ENCODE peak calls at places on chromosomes 11 and 22, in nine cellular contexts. One of them, this sample, is unnamed.

GRCh38 chr11:69437001-69437875 is 44.2 kb upstream of the LINC01488 start:
- DNase-seq in NCI-H82: no peak
- DNase-seq in epithelial cell of esophagus: peak
- DNase-seq in Daoy: peak
- DNase-seq in H9: peak
- DNase-seq in heart left ventricle: no peak
- DNase-seq in hypothalamus: no peak
- DNase-seq in NCI-H1092: no peak
- DNase-seq in iPS-NIHi11: peak
- DNase-seq in this sample: peak

GRCh38 chr11:130022799-130023198 is 20.2 kb upstream of the PRDM10 start:
- DNase-seq in NCI-H82: no peak
- DNase-seq in H9: no peak
- DNase-seq in heart left ventricle: no peak
- DNase-seq in Daoy: no peak
- DNase-seq in iPS-NIHi11: no peak
- DNase-seq in NCI-H1092: no peak
- DNase-seq in hypothalamus: no peak
- DNase-seq in epithelial cell of esophagus: no peak
- DNase-seq in this sample: no peak

GRCh38 chr11:15106201-15106965 is 8.3 kb upstream of the INSC start:
- DNase-seq in H9: no peak
- DNase-seq in hypothalamus: no peak
- DNase-seq in heart left ventricle: no peak
- DNase-seq in epithelial cell of esophagus: peak
- DNase-seq in Daoy: peak
- DNase-seq in NCI-H1092: no peak
- DNase-seq in iPS-NIHi11: no peak
- DNase-seq in NCI-H82: no peak
- DNase-seq in this sample: peak

GRCh38 chr11:93196816-93197382 is 892 bp downstream of the SLC36A4 start:
- DNase-seq in Daoy: no peak
- DNase-seq in hypothalamus: no peak
- DNase-seq in NCI-H1092: no peak
- DNase-seq in epithelial cell of esophagus: peak
- DNase-seq in NCI-H82: no peak
- DNase-seq in iPS-NIHi11: no peak
- DNase-seq in H9: no peak
- DNase-seq in heart left ventricle: no peak
- DNase-seq in this sample: no peak

GRCh38 chr22:39388261-39389011 is 11.1 kb upstream of the TAB1 start:
- DNase-seq in NCI-H1092: peak
- DNase-seq in epithelial cell of esophagus: peak
- DNase-seq in H9: peak
- DNase-seq in hypothalamus: no peak
- DNase-seq in iPS-NIHi11: peak
- DNase-seq in NCI-H82: peak
- DNase-seq in heart left ventricle: peak
- DNase-seq in Daoy: peak
- DNase-seq in this sample: no peak

GRCh38 chr22:46087336-46087690 is 63.0 kb upstream of the PPARA start:
- DNase-seq in NCI-H1092: no peak
- DNase-seq in epithelial cell of esophagus: no peak
- DNase-seq in NCI-H82: no peak
- DNase-seq in H9: no peak
- DNase-seq in heart left ventricle: no peak
- DNase-seq in iPS-NIHi11: no peak
- DNase-seq in Daoy: no peak
- DNase-seq in hypothalamus: no peak
- DNase-seq in this sample: no peak

GRCh38 chr22:46581580-46582244 is 38.5 kb upstream of the GRAMD4 start:
- DNase-seq in heart left ventricle: peak
- DNase-seq in hypothalamus: no peak
- DNase-seq in iPS-NIHi11: no peak
- DNase-seq in Daoy: no peak
- DNase-seq in epithelial cell of esophagus: no peak
- DNase-seq in NCI-H82: no peak
- DNase-seq in H9: peak
- DNase-seq in NCI-H1092: no peak
- DNase-seq in this sample: no peak

GRCh38 chr22:50417544-50417943 is 57.3 kb downstream of the SBF1 start:
- DNase-seq in Daoy: no peak
- DNase-seq in iPS-NIHi11: no peak
- DNase-seq in epithelial cell of esophagus: no peak
- DNase-seq in hypothalamus: no peak
- DNase-seq in NCI-H82: no peak
- DNase-seq in heart left ventricle: peak
- DNase-seq in NCI-H1092: no peak
- DNase-seq in H9: no peak
- DNase-seq in this sample: no peak

GRCh38 chr22:31822523-31822922 is 68.7 kb downstream of the DEPDC5 start:
- DNase-seq in iPS-NIHi11: no peak
- DNase-seq in NCI-H1092: no peak
- DNase-seq in H9: no peak
- DNase-seq in epithelial cell of esophagus: no peak
- DNase-seq in heart left ventricle: no peak
- DNase-seq in hypothalamus: no peak
- DNase-seq in NCI-H82: no peak
- DNase-seq in Daoy: no peak
- DNase-seq in this sample: no peak

GRCh38 chr22:37747715-37748100 is 50.9 kb downstream of the TRIOBP start:
- DNase-seq in epithelial cell of esophagus: no peak
- DNase-seq in Daoy: no peak
- DNase-seq in NCI-H82: no peak
- DNase-seq in iPS-NIHi11: no peak
- DNase-seq in H9: no peak
- DNase-seq in NCI-H1092: no peak
- DNase-seq in hypothalamus: no peak
- DNase-seq in heart left ventricle: peak
- DNase-seq in this sample: no peak

GRCh38 chr11:14645247-14645912 is 1.8 kb downstream of the PDE3B start:
- DNase-seq in H9: no peak
- DNase-seq in hypothalamus: no peak
- DNase-seq in NCI-H82: peak
- DNase-seq in heart left ventricle: no peak
- DNase-seq in epithelial cell of esophagus: peak
- DNase-seq in Daoy: peak
- DNase-seq in iPS-NIHi11: no peak
- DNase-seq in NCI-H1092: no peak
- DNase-seq in this sample: no peak

GRCh38 chr11:103927535-103927934 is 108.9 kb upstream of the DDI1 start:
- DNase-seq in H9: no peak
- DNase-seq in hypothalamus: no peak
- DNase-seq in heart left ventricle: no peak
- DNase-seq in iPS-NIHi11: no peak
- DNase-seq in NCI-H82: peak
- DNase-seq in Daoy: no peak
- DNase-seq in epithelial cell of esophagus: peak
- DNase-seq in NCI-H1092: no peak
- DNase-seq in this sample: no peak

GRCh38 chr11:115409691-115410220 is 94.5 kb downstream of the CADM1 start:
- DNase-seq in Daoy: peak
- DNase-seq in epithelial cell of esophagus: no peak
- DNase-seq in iPS-NIHi11: no peak
- DNase-seq in hypothalamus: no peak
- DNase-seq in NCI-H1092: peak
- DNase-seq in H9: no peak
- DNase-seq in NCI-H82: peak
- DNase-seq in heart left ventricle: no peak
- DNase-seq in this sample: no peak

GRCh38 chr22:26558246-26558895 is 31.6 kb downstream of the TPST2 start:
- DNase-seq in epithelial cell of esophagus: no peak
- DNase-seq in NCI-H82: no peak
- DNase-seq in NCI-H1092: no peak
- DNase-seq in iPS-NIHi11: no peak
- DNase-seq in heart left ventricle: no peak
- DNase-seq in Daoy: no peak
- DNase-seq in hypothalamus: no peak
- DNase-seq in H9: no peak
- DNase-seq in this sample: peak

GRCh38 chr22:43956383-43956782 is 1.1 kb downstream of the SAMM50 start:
- DNase-seq in NCI-H1092: no peak
- DNase-seq in iPS-NIHi11: no peak
- DNase-seq in hypothalamus: no peak
- DNase-seq in H9: no peak
- DNase-seq in heart left ventricle: no peak
- DNase-seq in NCI-H82: no peak
- DNase-seq in Daoy: no peak
- DNase-seq in epithelial cell of esophagus: no peak
- DNase-seq in this sample: no peak

GRCh38 chr22:19039796-19040580 is 82.2 kb downstream of the DGCR2 start:
- DNase-seq in H9: peak
- DNase-seq in NCI-H1092: no peak
- DNase-seq in Daoy: no peak
- DNase-seq in NCI-H82: no peak
- DNase-seq in epithelial cell of esophagus: no peak
- DNase-seq in hypothalamus: no peak
- DNase-seq in iPS-NIHi11: no peak
- DNase-seq in heart left ventricle: no peak
- DNase-seq in this sample: no peak

GRCh38 chr11:90874281-90874680 is 651.4 kb upstream of the CHORDC1 start:
- DNase-seq in NCI-H1092: no peak
- DNase-seq in H9: no peak
- DNase-seq in hypothalamus: no peak
- DNase-seq in epithelial cell of esophagus: peak
- DNase-seq in NCI-H82: no peak
- DNase-seq in heart left ventricle: no peak
- DNase-seq in Daoy: no peak
- DNase-seq in iPS-NIHi11: no peak
- DNase-seq in this sample: no peak

GRCh38 chr22:19823638-19824196 is 31.0 kb downstream of the GNB1L start:
- DNase-seq in iPS-NIHi11: peak
- DNase-seq in Daoy: no peak
- DNase-seq in NCI-H82: no peak
- DNase-seq in H9: peak
- DNase-seq in hypothalamus: no peak
- DNase-seq in heart left ventricle: no peak
- DNase-seq in NCI-H1092: no peak
- DNase-seq in epithelial cell of esophagus: peak
- DNase-seq in this sample: no peak

GRCh38 chr11:107651672-107652071 is 60.2 kb downstream of the SLN start:
- DNase-seq in iPS-NIHi11: peak
- DNase-seq in NCI-H1092: no peak
- DNase-seq in Daoy: no peak
- DNase-seq in hypothalamus: no peak
- DNase-seq in heart left ventricle: no peak
- DNase-seq in NCI-H82: peak
- DNase-seq in epithelial cell of esophagus: no peak
- DNase-seq in H9: no peak
- DNase-seq in this sample: peak

GRCh38 chr22:36145881-36146280 is 14.7 kb downstream of the APOL3 start:
- DNase-seq in NCI-H82: no peak
- DNase-seq in iPS-NIHi11: no peak
- DNase-seq in H9: no peak
- DNase-seq in epithelial cell of esophagus: no peak
- DNase-seq in Daoy: no peak
- DNase-seq in hypothalamus: no peak
- DNase-seq in heart left ventricle: no peak
- DNase-seq in NCI-H1092: no peak
- DNase-seq in this sample: no peak

GRCh38 chr11:47586456-47586855 is at the start of gene FAM180B:
- DNase-seq in NCI-H1092: no peak
- DNase-seq in Daoy: no peak
- DNase-seq in epithelial cell of esophagus: no peak
- DNase-seq in hypothalamus: no peak
- DNase-seq in heart left ventricle: no peak
- DNase-seq in H9: no peak
- DNase-seq in NCI-H82: no peak
- DNase-seq in iPS-NIHi11: no peak
- DNase-seq in this sample: no peak

GRCh38 chr11:74434528-74434927 is 32.8 kb downstream of the KCNE3 start:
- DNase-seq in H9: no peak
- DNase-seq in epithelial cell of esophagus: no peak
- DNase-seq in iPS-NIHi11: no peak
- DNase-seq in NCI-H82: peak
- DNase-seq in Daoy: no peak
- DNase-seq in NCI-H1092: no peak
- DNase-seq in heart left ventricle: no peak
- DNase-seq in hypothalamus: no peak
- DNase-seq in this sample: no peak

GRCh38 chr11:124920870-124921609 is 2.0 kb downstream of the HEPN1 start:
- DNase-seq in H9: peak
- DNase-seq in Daoy: no peak
- DNase-seq in hypothalamus: no peak
- DNase-seq in NCI-H82: peak
- DNase-seq in iPS-NIHi11: peak
- DNase-seq in heart left ventricle: peak
- DNase-seq in epithelial cell of esophagus: peak
- DNase-seq in NCI-H1092: peak
- DNase-seq in this sample: no peak